ENCODE peak calls at places on chromosomes 3 and 15, in eight cellular contexts. B, O, G, M, R, X, Y and N are unnamed samples.
A peak's percentile ranks its signal among the peaks of the same experiment; 100 is the strongest.

GRCh38 chr3:64591606-64592005 is 96.2 kb downstream of the ADAMTS9 start:
- DNase-seq in B (no peak), O (no peak), G (no peak), M (no peak), R (no peak), X (no peak), Y (no peak), N (no peak)

GRCh38 chr15:41599061-41599460 is 40.0 kb downstream of the TYRO3 start:
- DNase-seq in B (no peak), O (no peak), G (no peak), M (no peak), R (no peak), X (no peak), Y (no peak), N (no peak)

GRCh38 chr15:57570994-57571393 is 20.7 kb upstream of the MYZAP start:
- DNase-seq in B (no peak), O (peak; percentile 65), G (peak; percentile 94), M (no peak), R (no peak), X (no peak), Y (no peak), N (peak; percentile 42)

GRCh38 chr3:121529308-121529707 is 16.5 kb downstream of the POLQ start:
- DNase-seq in B (peak; percentile 51), O (no peak), G (peak; percentile 21), M (no peak), R (peak; percentile 30), X (peak; percentile 21), Y (no peak), N (peak; percentile 39)

GRCh38 chr3:141288331-141288990 is 56.8 kb downstream of the PXYLP1 start:
- DNase-seq in B (peak; percentile 11), O (no peak), G (no peak), M (no peak), R (no peak), X (no peak), Y (no peak), N (no peak)

GRCh38 chr15:39919740-39920509 is at the start of gene GPR176:
- DNase-seq in B (peak; percentile 84), O (peak; percentile 38), G (no peak), M (peak; percentile 41), R (peak; percentile 52), X (peak; percentile 30), Y (no peak), N (peak; percentile 87)

GRCh38 chr3:14423197-14423743 is 20.9 kb downstream of the SLC6A6 start:
- DNase-seq in B (no peak), O (no peak), G (peak; percentile 96), M (no peak), R (peak; percentile 67), X (no peak), Y (no peak), N (no peak)

GRCh38 chr3:187922704-187923393 is 177.6 kb upstream of the BCL6 start:
- DNase-seq in B (peak; percentile 38), O (no peak), G (peak; percentile 65), M (no peak), R (no peak), X (no peak), Y (no peak), N (no peak)

GRCh38 chr3:15467227-15468181 is 40.1 kb downstream of the EAF1 start:
- DNase-seq in B (no peak), O (no peak), G (no peak), M (no peak), R (no peak), X (no peak), Y (no peak), N (no peak)

GRCh38 chr3:107753494-107753893 is 230.7 kb downstream of the BBX start:
- DNase-seq in B (peak; percentile 29), O (no peak), G (peak; percentile 59), M (peak; percentile 18), R (peak; percentile 47), X (peak; percentile 5), Y (no peak), N (peak; percentile 45)

GRCh38 chr3:168457973-168458539 is 362.3 kb upstream of the GOLIM4 start:
- DNase-seq in B (no peak), O (no peak), G (no peak), M (no peak), R (no peak), X (no peak), Y (no peak), N (no peak)

GRCh38 chr3:13335062-13335461 is 85.1 kb downstream of the NUP210 start:
- DNase-seq in B (no peak), O (no peak), G (no peak), M (no peak), R (no peak), X (no peak), Y (no peak), N (no peak)

GRCh38 chr3:42773409-42773751 is 327 bp upstream of the CCDC13 start:
- DNase-seq in B (no peak), O (no peak), G (no peak), M (no peak), R (no peak), X (no peak), Y (no peak), N (no peak)

GRCh38 chr15:71302861-71303410 is 187.7 kb downstream of the THSD4 start:
- DNase-seq in B (peak; percentile 50), O (no peak), G (no peak), M (no peak), R (no peak), X (no peak), Y (no peak), N (peak; percentile 55)

GRCh38 chr15:73323374-73323955 is 45.3 kb downstream of the HCN4 start:
- DNase-seq in B (no peak), O (no peak), G (no peak), M (no peak), R (no peak), X (no peak), Y (no peak), N (no peak)

GRCh38 chr3:115040673-115041286 is 106.3 kb downstream of the ZBTB20 start:
- DNase-seq in B (peak; percentile 62), O (no peak), G (peak; percentile 37), M (no peak), R (peak; percentile 48), X (peak; percentile 20), Y (no peak), N (peak; percentile 71)

GRCh38 chr3:26550413-26550812 is 72.2 kb upstream of the LRRC3B start:
- DNase-seq in B (no peak), O (no peak), G (no peak), M (no peak), R (no peak), X (no peak), Y (no peak), N (no peak)

GRCh38 chr3:148223266-148223665 is 474.4 kb upstream of the AGTR1 start:
- DNase-seq in B (no peak), O (no peak), G (no peak), M (no peak), R (no peak), X (no peak), Y (no peak), N (peak; percentile 18)

DNA sequence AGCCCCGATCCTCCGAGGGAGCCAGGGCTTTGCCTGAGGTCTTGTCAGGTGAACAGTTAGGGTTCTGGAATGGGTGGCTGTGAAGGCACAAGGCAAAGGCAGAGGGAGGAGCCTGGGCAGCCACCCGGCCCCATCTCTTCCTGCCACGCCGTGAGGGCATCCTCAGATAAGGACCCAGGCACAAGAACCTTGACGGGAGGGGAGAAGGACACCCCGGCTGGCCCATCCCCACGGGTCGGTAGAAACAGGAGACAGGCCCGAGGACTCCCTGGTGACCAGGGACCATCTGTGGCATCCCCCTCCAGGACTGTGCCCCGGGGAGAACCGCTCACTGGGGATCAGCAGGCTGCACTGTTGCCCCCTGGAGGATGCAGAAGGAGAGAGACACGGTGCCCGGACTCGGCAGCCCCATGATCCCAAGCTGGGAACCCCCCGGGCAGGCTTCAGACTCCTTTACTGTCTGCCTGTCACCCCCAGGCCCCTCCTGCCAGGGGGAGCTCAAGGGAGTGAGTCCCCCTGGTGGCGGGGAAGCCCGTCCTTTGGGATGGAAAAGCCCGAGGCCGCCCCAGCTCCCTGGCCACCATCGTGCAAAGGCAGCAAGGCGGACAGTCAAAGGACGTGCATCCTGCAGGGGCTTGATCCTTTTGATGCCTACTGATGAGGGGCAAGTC is 12.3 kb upstream of the PCSK6 start:
- DNase-seq in B (no peak), O (no peak), G (no peak), M (no peak), R (peak; percentile 68), X (peak; percentile 87), Y (no peak), N (no peak)
- H3K4me3 ChIP-seq in B (no peak overlapping the region), O (no peak overlapping the region), G (no peak overlapping the region), M (no peak overlapping the region), R (no peak overlapping the region), X (no peak overlapping the region), Y (no peak overlapping the region), N (no peak overlapping the region)

GRCh38 chr3:116433552-116433951 is 11.7 kb downstream of the LSAMP start:
- DNase-seq in B (no peak), O (no peak), G (no peak), M (no peak), R (no peak), X (no peak), Y (no peak), N (no peak)
- TF ChIP-seq CTCF in B (no peak), O (no peak), G (no peak), M (no peak), R (no peak), X (no peak), Y (no peak), N (no peak)

GRCh38 chr3:181712190-181712504 is 422 bp downstream of the SOX2 start:
- DNase-seq in B (no peak), O (no peak), G (no peak), M (no peak), R (no peak), X (no peak), Y (no peak), N (no peak)

GRCh38 chr3:181713300-181713647 is 1.5 kb downstream of the SOX2 start:
- DNase-seq in B (no peak), O (no peak), G (no peak), M (no peak), R (no peak), X (no peak), Y (no peak), N (no peak)

GRCh38 chr3:181713673-181714270 is 2.0 kb downstream of the SOX2 start:
- DNase-seq in B (no peak), O (no peak), G (peak; percentile 33), M (no peak), R (no peak), X (no peak), Y (no peak), N (no peak)

GRCh38 chr3:181711325-181712135 is at the start of gene SOX2:
- DNase-seq in B (no peak), O (peak; percentile 52), G (peak; percentile 83), M (no peak), R (peak; percentile 93), X (peak; percentile 89), Y (no peak), N (peak; percentile 25)

GRCh38 chr3:181712505-181713299 is 977 bp downstream of the SOX2 start:
- DNase-seq in B (no peak), O (no peak), G (peak; percentile 42), M (no peak), R (peak; percentile 35), X (no peak), Y (no peak), N (no peak)
- H3K4me3 ChIP-seq in B (no peak overlapping the region), O (peak overlapping the region; percentile 13), G (peak overlapping the region; percentile 85), M (peak overlapping the region; percentile 25), R (peak overlapping the region; percentile 9), X (peak overlapping the region; percentile 53), Y (peak overlapping the region; percentile 60), N (no peak overlapping the region)

DNA sequence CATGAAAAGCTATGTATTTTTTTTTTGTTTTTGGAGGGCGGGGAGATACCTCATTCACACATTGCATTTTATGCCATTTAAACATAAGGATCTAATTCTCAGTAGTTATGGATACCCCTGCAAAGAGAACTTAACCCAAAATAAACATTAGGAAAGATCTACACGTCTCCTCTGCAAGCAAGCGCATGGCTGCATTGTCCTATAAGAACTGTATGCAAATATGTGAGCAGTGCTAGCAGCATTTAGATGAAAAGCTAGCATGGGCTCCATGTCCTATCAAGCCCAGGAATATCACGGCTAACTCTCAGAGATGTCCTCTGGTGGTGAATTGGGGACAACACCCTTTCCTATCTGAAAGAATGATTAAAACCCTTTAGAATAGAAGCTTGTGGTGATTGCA is 292.8 kb downstream of the MEX3B start:
- DNase-seq in B (peak; percentile 3), O (no peak), G (no peak), M (no peak), R (no peak), X (no peak), Y (no peak), N (no peak)
- TF ChIP-seq CTCF in B (no peak), O (no peak), G (no peak), M (no peak), R (no peak), X (no peak), Y (no peak), N (no peak)